ENCODE peak calls at places on chromosome X, in five cellular contexts. One of them, this sample, is unnamed. For H4K20me1, the result is how much of the 10 kb centered on the place peaks cover.

GRCh38 chrX:15781964-15782711 is 8.1 kb upstream of the ZRSR2 start:
- DNase-seq in HCT116: no peak
- DNase-seq in GM23338: no peak
- DNase-seq in hepatocyte: no peak
- DNase-seq in PC-3: no peak
- DNase-seq in this sample: no peak

GRCh38 chrX:87518504-87518903 is 902 bp downstream of the KLHL4 start:
- DNase-seq in HCT116: no peak
- DNase-seq in GM23338: no peak
- DNase-seq in hepatocyte: no peak
- DNase-seq in PC-3: peak
- DNase-seq in this sample: peak

GRCh38 chrX:115591856-115592842 is 31.2 kb downstream of the PLS3 start:
- DNase-seq in HCT116: no peak
- DNase-seq in GM23338: no peak
- DNase-seq in hepatocyte: no peak
- DNase-seq in PC-3: peak
- DNase-seq in this sample: peak

GRCh38 chrX:14718403-14718802 is 154.5 kb downstream of the FANCB start:
- DNase-seq in HCT116: no peak
- DNase-seq in GM23338: no peak
- DNase-seq in hepatocyte: no peak
- DNase-seq in PC-3: peak
- DNase-seq in this sample: peak

GRCh38 chrX:153944140-153944799 is at the start of gene RENBP:
- DNase-seq in HCT116: no peak
- DNase-seq in GM23338: peak
- DNase-seq in hepatocyte: peak
- DNase-seq in PC-3: no peak
- DNase-seq in this sample: no peak

GRCh38 chrX:28582494-28582893 is 4.8 kb upstream of the IL1RAPL1 start:
- DNase-seq in HCT116: no peak
- DNase-seq in GM23338: no peak
- DNase-seq in hepatocyte: no peak
- DNase-seq in PC-3: peak
- DNase-seq in this sample: no peak

GRCh38 chrX:114047558-114047957 is 536.3 kb upstream of the HTR2C start:
- DNase-seq in HCT116: no peak
- DNase-seq in GM23338: peak
- DNase-seq in hepatocyte: no peak
- DNase-seq in PC-3: no peak
- DNase-seq in this sample: no peak

GRCh38 chrX:105822138-105823091 is at the start of gene NRK:
- DNase-seq in HCT116: no peak
- DNase-seq in GM23338: peak
- DNase-seq in hepatocyte: peak
- DNase-seq in PC-3: no peak
- DNase-seq in this sample: no peak

GRCh38 chrX:37812110-37812509 is 32.3 kb downstream of the CYBB start:
- DNase-seq in HCT116: no peak
- DNase-seq in GM23338: no peak
- DNase-seq in hepatocyte: no peak
- DNase-seq in PC-3: no peak
- DNase-seq in this sample: no peak

GRCh38 chrX:11380187-11380586 is 87.0 kb downstream of the AMELX start:
- DNase-seq in HCT116: no peak
- DNase-seq in GM23338: no peak
- DNase-seq in hepatocyte: no peak
- DNase-seq in PC-3: peak
- DNase-seq in this sample: no peak

DNA sequence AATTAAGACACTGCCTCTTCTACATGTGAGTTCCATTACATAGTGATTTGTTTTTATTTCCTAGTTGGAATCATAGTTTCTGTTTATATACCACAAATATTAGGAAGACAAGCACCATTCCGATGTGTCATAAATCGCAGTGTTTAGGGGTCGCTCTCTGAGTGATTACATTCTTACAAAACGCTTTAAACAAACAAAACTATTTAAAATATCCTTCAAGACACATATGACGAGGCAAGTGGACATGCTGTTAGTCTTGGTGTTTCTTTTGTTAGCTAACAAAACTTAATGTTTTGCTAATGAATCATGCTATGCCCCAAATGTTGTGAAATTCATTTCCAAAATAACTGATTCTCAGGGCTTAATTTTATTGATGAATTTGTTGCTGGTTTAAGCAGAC is 1219.3 kb upstream of the PRKX start:
- DNase-seq in HCT116: no peak
- DNase-seq in GM23338: no peak
- DNase-seq in hepatocyte: no peak
- DNase-seq in PC-3: peak
- DNase-seq in this sample: peak
- H3K4me3 ChIP-seq in HCT116: no peak
- H3K4me3 ChIP-seq in GM23338: no peak
- H3K4me3 ChIP-seq in hepatocyte: no peak
- H3K4me3 ChIP-seq in PC-3: no peak
- H3K4me3 ChIP-seq in this sample: no peak

DNA sequence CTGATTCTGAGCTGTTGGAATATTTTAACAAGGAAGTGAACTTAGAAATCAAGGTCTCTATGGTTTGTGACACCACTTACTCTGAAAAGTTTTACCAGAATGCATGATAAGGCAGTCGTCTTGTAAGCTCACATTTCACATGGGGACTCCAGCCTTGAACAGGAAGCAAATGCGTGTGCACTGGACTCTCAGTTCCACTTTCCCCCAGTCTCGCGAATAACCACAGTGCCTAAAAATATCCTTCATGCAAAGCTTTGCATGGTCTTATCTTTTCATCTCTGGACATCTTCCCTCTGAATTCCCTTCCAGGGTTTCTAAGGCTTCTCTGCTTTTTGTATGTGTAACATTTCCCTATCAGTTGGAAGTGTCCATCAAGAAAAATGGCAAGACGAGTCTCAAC is 581.8 kb downstream of the NLGN4X start:
- DNase-seq in HCT116: no peak
- DNase-seq in GM23338: no peak
- DNase-seq in hepatocyte: no peak
- DNase-seq in PC-3: no peak
- DNase-seq in this sample: no peak
- H3K4me2 ChIP-seq in HCT116: no peak
- H3K4me2 ChIP-seq in GM23338: peak
- H3K4me2 ChIP-seq in hepatocyte: no peak
- H3K4me2 ChIP-seq in PC-3: no peak
- H3K4me2 ChIP-seq in this sample: no peak

DNA sequence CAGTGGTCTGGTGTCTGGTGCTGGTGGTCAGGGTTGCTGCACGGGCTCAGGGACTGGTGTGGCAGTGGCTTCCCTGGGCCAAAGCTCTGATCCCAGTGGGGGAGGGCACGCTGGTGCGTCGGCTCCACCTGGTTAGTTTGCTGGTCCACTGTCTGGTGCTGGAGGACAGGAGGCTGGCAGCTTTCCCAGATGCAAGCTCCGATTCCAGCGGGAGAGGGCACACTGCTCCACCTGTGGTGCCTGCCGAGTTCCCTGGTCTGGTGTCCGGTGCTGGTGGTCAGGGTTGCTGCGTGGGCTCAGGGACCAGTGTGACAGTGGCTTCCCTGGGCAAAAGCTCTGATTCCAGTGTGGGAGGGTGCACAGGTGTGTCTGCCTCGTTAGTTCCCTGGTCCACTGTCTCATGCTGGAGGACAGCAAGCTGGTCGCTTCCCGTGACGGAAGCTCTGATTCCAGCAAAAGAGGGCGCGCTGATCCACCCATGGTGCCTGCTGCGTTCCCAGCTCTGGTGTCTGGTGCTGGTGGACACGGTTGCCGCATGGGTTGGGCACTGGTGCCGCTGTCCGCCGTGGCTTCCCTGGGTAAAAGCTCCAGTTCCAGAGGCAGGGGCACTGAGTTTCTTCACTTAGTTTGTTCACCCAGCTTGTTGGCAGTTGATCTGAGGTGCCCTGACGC is 5.8 kb downstream of the VMA21 start:
- DNase-seq in HCT116: no peak
- DNase-seq in GM23338: peak
- DNase-seq in hepatocyte: no peak
- DNase-seq in PC-3: no peak
- DNase-seq in this sample: no peak
- H4K20me1 ChIP-seq in HCT116: under half
- H4K20me1 ChIP-seq in GM23338: under half
- H4K20me1 ChIP-seq in hepatocyte: under half
- H4K20me1 ChIP-seq in PC-3: under half
- H4K20me1 ChIP-seq in this sample: under half

GRCh38 chrX:110791206-110791605 is 4.4 kb downstream of the CHRDL1 start:
- DNase-seq in HCT116: no peak
- DNase-seq in GM23338: no peak
- DNase-seq in hepatocyte: no peak
- DNase-seq in PC-3: no peak
- DNase-seq in this sample: no peak

GRCh38 chrX:110794601-110795000 is 1.0 kb downstream of the CHRDL1 start:
- DNase-seq in HCT116: no peak
- DNase-seq in GM23338: no peak
- DNase-seq in hepatocyte: no peak
- DNase-seq in PC-3: no peak
- DNase-seq in this sample: no peak

GRCh38 chrX:110795645-110796510 is at the start of gene CHRDL1:
- DNase-seq in HCT116: no peak
- DNase-seq in GM23338: peak
- DNase-seq in hepatocyte: peak
- DNase-seq in PC-3: no peak
- DNase-seq in this sample: no peak
- H3K4me3 ChIP-seq in HCT116: no peak
- H3K4me3 ChIP-seq in GM23338: peak
- H3K4me3 ChIP-seq in hepatocyte: peak
- H3K4me3 ChIP-seq in PC-3: no peak
- H3K4me3 ChIP-seq in this sample: peak